ENCODE peak calls at places on chromosome 5, in eight cellular contexts. One of them, this sample, is unnamed.

GRCh38 chr5:126883801-126884200 is 106.9 kb downstream of the LMNB1 start:
- DNase-seq in ovary: no peak
- DNase-seq in stomach: no peak
- DNase-seq in IMR-90: peak
- DNase-seq in right lobe of liver: no peak
- DNase-seq in body of pancreas: no peak
- DNase-seq in heart left ventricle: no peak
- DNase-seq in tibial nerve: no peak
- DNase-seq in this sample: no peak

GRCh38 chr5:84983093-84983492 is 598.4 kb upstream of the EDIL3 start:
- DNase-seq in ovary: no peak
- DNase-seq in stomach: no peak
- DNase-seq in IMR-90: no peak
- DNase-seq in right lobe of liver: no peak
- DNase-seq in body of pancreas: no peak
- DNase-seq in heart left ventricle: no peak
- DNase-seq in tibial nerve: no peak
- DNase-seq in this sample: no peak

GRCh38 chr5:34411470-34412346 is 244.4 kb upstream of the RAI14 start:
- DNase-seq in ovary: no peak
- DNase-seq in stomach: no peak
- DNase-seq in IMR-90: peak
- DNase-seq in right lobe of liver: no peak
- DNase-seq in body of pancreas: no peak
- DNase-seq in heart left ventricle: no peak
- DNase-seq in tibial nerve: peak
- DNase-seq in this sample: no peak

GRCh38 chr5:38420691-38421395 is 135.6 kb downstream of the LIFR start:
- DNase-seq in ovary: peak
- DNase-seq in stomach: peak
- DNase-seq in IMR-90: peak
- DNase-seq in right lobe of liver: no peak
- DNase-seq in body of pancreas: peak
- DNase-seq in heart left ventricle: no peak
- DNase-seq in tibial nerve: peak
- DNase-seq in this sample: peak

GRCh38 chr5:133247881-133248642 is 196.2 kb downstream of the HSPA4 start:
- DNase-seq in ovary: no peak
- DNase-seq in stomach: no peak
- DNase-seq in IMR-90: peak
- DNase-seq in right lobe of liver: no peak
- DNase-seq in body of pancreas: peak
- DNase-seq in heart left ventricle: no peak
- DNase-seq in tibial nerve: no peak
- DNase-seq in this sample: peak

GRCh38 chr5:158313027-158313738 is 454.2 kb upstream of the CLINT1 start:
- DNase-seq in ovary: no peak
- DNase-seq in stomach: no peak
- DNase-seq in IMR-90: no peak
- DNase-seq in right lobe of liver: no peak
- DNase-seq in body of pancreas: no peak
- DNase-seq in heart left ventricle: no peak
- DNase-seq in tibial nerve: no peak
- DNase-seq in this sample: no peak

GRCh38 chr5:154369682-154370081 is 76.1 kb upstream of the SAP30L start:
- DNase-seq in ovary: no peak
- DNase-seq in stomach: no peak
- DNase-seq in IMR-90: peak
- DNase-seq in right lobe of liver: no peak
- DNase-seq in body of pancreas: no peak
- DNase-seq in heart left ventricle: no peak
- DNase-seq in tibial nerve: no peak
- DNase-seq in this sample: no peak

GRCh38 chr5:103369125-103370120 is 110.9 kb downstream of the MACIR start:
- DNase-seq in ovary: no peak
- DNase-seq in stomach: no peak
- DNase-seq in IMR-90: no peak
- DNase-seq in right lobe of liver: no peak
- DNase-seq in body of pancreas: no peak
- DNase-seq in heart left ventricle: no peak
- DNase-seq in tibial nerve: no peak
- DNase-seq in this sample: no peak

GRCh38 chr5:166505546-166505945 is 1785.9 kb upstream of the WWC1 start:
- DNase-seq in ovary: no peak
- DNase-seq in stomach: no peak
- DNase-seq in IMR-90: no peak
- DNase-seq in right lobe of liver: no peak
- DNase-seq in body of pancreas: no peak
- DNase-seq in heart left ventricle: no peak
- DNase-seq in tibial nerve: no peak
- DNase-seq in this sample: no peak

GRCh38 chr5:123209163-123210013 is 120.3 kb downstream of the PRDM6 start:
- DNase-seq in ovary: no peak
- DNase-seq in stomach: no peak
- DNase-seq in IMR-90: peak
- DNase-seq in right lobe of liver: no peak
- DNase-seq in body of pancreas: no peak
- DNase-seq in heart left ventricle: no peak
- DNase-seq in tibial nerve: no peak
- DNase-seq in this sample: no peak

GRCh38 chr5:34589832-34590231 is 66.3 kb upstream of the RAI14 start:
- DNase-seq in ovary: no peak
- DNase-seq in stomach: no peak
- DNase-seq in IMR-90: no peak
- DNase-seq in right lobe of liver: no peak
- DNase-seq in body of pancreas: no peak
- DNase-seq in heart left ventricle: no peak
- DNase-seq in tibial nerve: no peak
- DNase-seq in this sample: no peak

GRCh38 chr5:172150514-172151425 is 37.3 kb downstream of the STK10 start:
- DNase-seq in ovary: no peak
- DNase-seq in stomach: peak
- DNase-seq in IMR-90: peak
- DNase-seq in right lobe of liver: peak
- DNase-seq in body of pancreas: peak
- DNase-seq in heart left ventricle: peak
- DNase-seq in tibial nerve: no peak
- DNase-seq in this sample: peak

GRCh38 chr5:100901851-100902341 is 1.2 kb downstream of the ST8SIA4 start:
- DNase-seq in ovary: no peak
- DNase-seq in stomach: peak
- DNase-seq in IMR-90: no peak
- DNase-seq in right lobe of liver: no peak
- DNase-seq in body of pancreas: peak
- DNase-seq in heart left ventricle: no peak
- DNase-seq in tibial nerve: no peak
- DNase-seq in this sample: peak
- TF ChIP-seq POLR2A in ovary: no peak
- TF ChIP-seq POLR2A in stomach: no peak
- TF ChIP-seq POLR2A in IMR-90: no peak
- TF ChIP-seq POLR2A in right lobe of liver: peak
- TF ChIP-seq POLR2A in body of pancreas: peak
- TF ChIP-seq POLR2A in heart left ventricle: peak
- TF ChIP-seq POLR2A in tibial nerve: no peak
- TF ChIP-seq POLR2A in this sample: no peak

DNA sequence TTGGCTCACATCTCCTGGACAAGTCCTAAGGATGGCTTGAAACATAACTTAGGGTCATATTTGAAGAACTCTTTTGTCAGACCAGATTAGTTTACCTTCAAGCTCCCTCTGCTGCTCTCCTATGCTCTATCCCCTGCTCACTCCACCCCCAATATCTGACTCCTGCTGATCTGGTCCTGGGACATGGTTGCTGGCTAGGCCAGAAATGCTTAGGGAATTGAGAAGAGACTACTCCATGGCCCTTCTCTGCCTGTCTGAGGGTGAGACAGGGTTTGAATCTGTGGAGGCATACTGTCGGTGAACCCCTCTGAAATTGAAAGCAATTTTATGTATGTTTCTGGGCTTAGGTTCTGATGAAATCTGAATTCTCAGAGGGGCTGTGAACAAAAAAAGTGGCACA is 3.3 kb downstream of the OTULIN start:
- DNase-seq in ovary: no peak
- DNase-seq in stomach: no peak
- DNase-seq in IMR-90: no peak
- DNase-seq in right lobe of liver: no peak
- DNase-seq in body of pancreas: no peak
- DNase-seq in heart left ventricle: no peak
- DNase-seq in tibial nerve: no peak
- DNase-seq in this sample: no peak
- H3K4me3 ChIP-seq in ovary: no peak
- H3K4me3 ChIP-seq in stomach: no peak
- H3K4me3 ChIP-seq in IMR-90: no peak
- H3K4me3 ChIP-seq in right lobe of liver: no peak
- H3K4me3 ChIP-seq in body of pancreas: no peak
- H3K4me3 ChIP-seq in heart left ventricle: no peak
- H3K4me3 ChIP-seq in tibial nerve: no peak
- H3K4me3 ChIP-seq in this sample: no peak

GRCh38 chr5:111834926-111835599 is 78.1 kb upstream of the NREP start:
- DNase-seq in ovary: no peak
- DNase-seq in stomach: no peak
- DNase-seq in IMR-90: peak
- DNase-seq in right lobe of liver: no peak
- DNase-seq in body of pancreas: no peak
- DNase-seq in heart left ventricle: no peak
- DNase-seq in tibial nerve: no peak
- DNase-seq in this sample: peak
- TF ChIP-seq CTCF in ovary: no peak
- TF ChIP-seq CTCF in stomach: no peak
- TF ChIP-seq CTCF in IMR-90: peak
- TF ChIP-seq CTCF in right lobe of liver: no peak
- TF ChIP-seq CTCF in body of pancreas: no peak
- TF ChIP-seq CTCF in heart left ventricle: no peak
- TF ChIP-seq CTCF in tibial nerve: no peak
- TF ChIP-seq CTCF in this sample: peak

GRCh38 chr5:54692631-54693030 is 175.1 kb downstream of the SNX18 start:
- DNase-seq in ovary: no peak
- DNase-seq in stomach: no peak
- DNase-seq in IMR-90: no peak
- DNase-seq in right lobe of liver: no peak
- DNase-seq in body of pancreas: no peak
- DNase-seq in heart left ventricle: no peak
- DNase-seq in tibial nerve: no peak
- DNase-seq in this sample: no peak

GRCh38 chr5:54691644-54692043 is 174.1 kb downstream of the SNX18 start:
- DNase-seq in ovary: no peak
- DNase-seq in stomach: no peak
- DNase-seq in IMR-90: no peak
- DNase-seq in right lobe of liver: no peak
- DNase-seq in body of pancreas: no peak
- DNase-seq in heart left ventricle: no peak
- DNase-seq in tibial nerve: no peak
- DNase-seq in this sample: no peak

GRCh38 chr5:54695198-54695966 is 177.8 kb downstream of the SNX18 start:
- DNase-seq in ovary: no peak
- DNase-seq in stomach: no peak
- DNase-seq in IMR-90: no peak
- DNase-seq in right lobe of liver: no peak
- DNase-seq in body of pancreas: no peak
- DNase-seq in heart left ventricle: no peak
- DNase-seq in tibial nerve: no peak
- DNase-seq in this sample: no peak

GRCh38 chr5:54696931-54697330 is 179.4 kb downstream of the SNX18 start:
- DNase-seq in ovary: no peak
- DNase-seq in stomach: no peak
- DNase-seq in IMR-90: no peak
- DNase-seq in right lobe of liver: no peak
- DNase-seq in body of pancreas: no peak
- DNase-seq in heart left ventricle: no peak
- DNase-seq in tibial nerve: no peak
- DNase-seq in this sample: peak

GRCh38 chr5:54693936-54694510 is 176.5 kb downstream of the SNX18 start:
- DNase-seq in ovary: no peak
- DNase-seq in stomach: no peak
- DNase-seq in IMR-90: no peak
- DNase-seq in right lobe of liver: no peak
- DNase-seq in body of pancreas: no peak
- DNase-seq in heart left ventricle: no peak
- DNase-seq in tibial nerve: no peak
- DNase-seq in this sample: no peak
- TF ChIP-seq POLR2A in ovary: no peak
- TF ChIP-seq POLR2A in stomach: no peak
- TF ChIP-seq POLR2A in IMR-90: no peak
- TF ChIP-seq POLR2A in right lobe of liver: no peak
- TF ChIP-seq POLR2A in body of pancreas: no peak
- TF ChIP-seq POLR2A in heart left ventricle: no peak
- TF ChIP-seq POLR2A in tibial nerve: no peak
- TF ChIP-seq POLR2A in this sample: no peak

DNA sequence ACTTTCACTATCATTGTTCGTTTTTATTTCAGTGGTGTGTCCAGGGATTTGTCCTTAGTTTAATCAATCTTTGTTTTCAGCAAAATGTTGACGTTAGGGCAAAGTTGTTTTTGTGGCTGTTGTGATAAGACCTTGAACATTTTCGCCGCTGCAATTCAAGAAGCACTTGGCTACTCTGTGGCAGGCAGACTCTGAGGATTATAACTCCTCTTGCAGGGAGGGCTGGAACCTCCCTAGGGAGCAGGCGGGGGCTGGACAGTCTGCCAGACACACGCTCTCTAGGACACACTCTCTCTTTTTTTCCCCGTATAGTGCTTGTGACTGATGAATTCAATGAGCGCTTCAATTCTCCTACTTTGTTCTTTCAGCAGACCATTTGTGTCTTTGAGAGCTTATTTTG is 252.9 kb downstream of the FBXL7 start:
- DNase-seq in ovary: peak
- DNase-seq in stomach: no peak
- DNase-seq in IMR-90: peak
- DNase-seq in right lobe of liver: no peak
- DNase-seq in body of pancreas: no peak
- DNase-seq in heart left ventricle: peak
- DNase-seq in tibial nerve: no peak
- DNase-seq in this sample: peak
- H3K4me3 ChIP-seq in ovary: peak
- H3K4me3 ChIP-seq in stomach: no peak
- H3K4me3 ChIP-seq in IMR-90: peak
- H3K4me3 ChIP-seq in right lobe of liver: no peak
- H3K4me3 ChIP-seq in body of pancreas: no peak
- H3K4me3 ChIP-seq in heart left ventricle: peak
- H3K4me3 ChIP-seq in tibial nerve: no peak
- H3K4me3 ChIP-seq in this sample: peak